ENCODE peak calls at places on chromosomes 13 and 19, in six cellular contexts. F, S, R, U, Q and Z are unnamed samples.

GRCh38 chr13:19644947-19645439 is 11.5 kb downstream of the MPHOSPH8 start:
- DNase-seq in U (no peak), R (peak; percentile 39), Q (no peak), S (no peak), F (no peak), Z (no peak)

GRCh38 chr13:45928196-45928595 is 76.6 kb upstream of the SIAH3 start:
- DNase-seq in U (no peak), S (no peak), R (no peak), F (no peak), Q (no peak), Z (no peak)

GRCh38 chr19:17049711-17050280 is 23.2 kb upstream of the CPAMD8 start:
- DNase-seq in S (peak; percentile 16), F (peak; percentile 47), U (no peak), R (no peak), Q (no peak), Z (no peak)

GRCh38 chr13:19838726-19839342 is 24.6 kb downstream of the ZMYM5 start:
- DNase-seq in U (no peak), F (no peak), R (no peak), Q (no peak), S (no peak), Z (no peak)

GRCh38 chr13:41780736-41781708 is 179.9 kb downstream of the VWA8 start:
- DNase-seq in F (no peak), S (peak; percentile 19), Q (no peak), U (no peak), R (no peak), Z (no peak)

GRCh38 chr13:30870049-30870884 is 35.8 kb upstream of the MEDAG start:
- DNase-seq in F (peak; percentile 67), R (peak; percentile 11), Q (peak; percentile 99), U (peak; percentile 70), S (peak; percentile 38), Z (peak; percentile 21)

GRCh38 chr19:4984448-4984990 is 15.6 kb downstream of the KDM4B start:
- DNase-seq in S (no peak), F (no peak), U (no peak), Q (no peak), R (no peak), Z (no peak)

GRCh38 chr19:41350735-41351338 is 2.9 kb downstream of the TGFB1 start:
- DNase-seq in F (no peak), R (no peak), U (no peak), Q (no peak), S (no peak), Z (no peak)

GRCh38 chr19:2900296-2901252 is at the start of gene ZNF57:
- DNase-seq in S (peak; percentile 98), U (peak; percentile 97), R (peak; percentile 100), F (peak; percentile 100), Q (peak; percentile 100), Z (peak; percentile 97)

GRCh38 chr19:19420570-19421301 is 15.3 kb downstream of the GATAD2A start:
- DNase-seq in S (no peak), R (no peak), U (no peak), F (no peak), Q (no peak), Z (no peak)

GRCh38 chr13:55199132-55199531 is 1941.6 kb upstream of the PRR20A start:
- DNase-seq in U (peak; percentile 16), S (peak; percentile 1), F (no peak), Q (no peak), R (peak; percentile 47), Z (no peak)

GRCh38 chr13:44281252-44282000 is 92.2 kb upstream of the SERP2 start:
- DNase-seq in Q (no peak), S (no peak), R (no peak), F (no peak), U (no peak), Z (peak; percentile 8)

GRCh38 chr19:30696514-30696913 is 324.3 kb downstream of the ZNF536 start:
- DNase-seq in U (peak; percentile 35), S (peak; percentile 78), R (peak; percentile 75), F (no peak), Q (peak; percentile 13), Z (no peak)

GRCh38 chr13:72896869-72897268 is 114.9 kb downstream of the PIBF1 start:
- DNase-seq in U (no peak), Q (no peak), R (no peak), F (no peak), S (no peak), Z (no peak)

GRCh38 chr13:48246097-48246496 is 13.1 kb downstream of the ITM2B start:
- DNase-seq in Q (no peak), F (no peak), S (no peak), U (no peak), R (no peak), Z (no peak)

GRCh38 chr13:44191504-44192171 is 182.0 kb upstream of the SERP2 start:
- DNase-seq in S (peak; percentile 71), Q (peak; percentile 74), F (peak; percentile 54), R (peak; percentile 83), U (peak; percentile 70), Z (peak; percentile 33)

GRCh38 chr19:10316229-10317044 is 622 bp upstream of the FDX2 start:
- DNase-seq in Q (no peak), S (no peak), U (no peak), F (peak; percentile 42), R (no peak), Z (no peak)

GRCh38 chr13:44780586-44781280 is 204.6 kb upstream of the TSC22D1 start:
- DNase-seq in U (no peak), R (no peak), F (no peak), Q (no peak), S (no peak), Z (no peak)

GRCh38 chr19:49590071-49590970 is 661 bp upstream of the PRR12 start:
- DNase-seq in S (peak; percentile 99), R (peak; percentile 99), U (peak; percentile 99), F (peak; percentile 99), Q (peak; percentile 96), Z (peak; percentile 99)
- TF ChIP-seq CTCF in S (no peak), R (no peak), U (no peak), F (no peak), Q (no peak), Z (no peak)

GRCh38 chr13:71643466-71643865 is 223.5 kb downstream of the DACH1 start:
- DNase-seq in S (no peak), F (no peak), Q (no peak), U (no peak), R (no peak), Z (no peak)
- TF ChIP-seq CTCF in S (no peak), F (no peak), Q (no peak), U (no peak), R (no peak), Z (no peak)

GRCh38 chr19:46365561-46365960 is 18.7 kb downstream of the PPP5C start:
- DNase-seq in Q (no peak), F (no peak), U (no peak), R (peak; percentile 41), S (no peak), Z (no peak)
- TF ChIP-seq CTCF in Q (no peak), F (no peak), U (no peak), R (no peak), S (no peak), Z (no peak)

GRCh38 chr19:51807925-51808324 is 13.0 kb downstream of the FPR3 start:
- DNase-seq in R (no peak), F (no peak), Q (no peak), U (no peak), S (no peak), Z (no peak)

GRCh38 chr19:51809787-51810186 is 14.8 kb downstream of the FPR3 start:
- DNase-seq in Q (no peak), U (no peak), F (no peak), R (no peak), S (no peak), Z (peak; percentile 7)

GRCh38 chr19:51808333-51808986 is 13.5 kb downstream of the FPR3 start:
- DNase-seq in R (no peak), U (no peak), Q (no peak), S (peak; percentile 25), F (no peak), Z (no peak)

GRCh38 chr19:51811344-51811743 is 16.4 kb downstream of the FPR3 start:
- DNase-seq in R (no peak), Q (peak; percentile 78), U (peak; percentile 60), F (no peak), S (no peak), Z (no peak)

DNA sequence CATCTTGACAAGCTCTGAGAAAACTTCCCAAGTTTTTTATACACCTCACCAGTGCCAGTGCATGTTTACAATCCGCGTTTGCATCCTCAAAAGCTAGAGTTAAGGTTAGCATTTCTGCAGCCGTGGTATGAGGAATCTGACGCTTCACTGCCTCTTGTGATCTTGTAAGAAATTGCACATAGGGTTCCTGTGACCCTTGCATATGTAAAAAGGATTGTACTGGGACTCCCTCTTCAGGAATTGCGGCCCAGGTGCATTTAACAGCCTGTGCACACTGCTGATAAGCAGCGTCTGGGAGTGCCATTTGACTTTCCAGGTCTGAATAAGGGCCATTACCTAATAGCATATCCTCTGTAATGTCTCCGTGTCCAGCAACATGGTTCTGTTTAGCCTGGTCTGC is 15.3 kb downstream of the FPR3 start:
- DNase-seq in F (no peak), Q (no peak), R (no peak), S (peak; percentile 26), U (peak; percentile 37), Z (peak; percentile 7)
- TF ChIP-seq CTCF in F (no peak), Q (no peak), R (no peak), S (no peak), U (no peak), Z (no peak)

GRCh38 chr19:1384478-1385110 is 887 bp downstream of the NDUFS7 start:
- DNase-seq in F (no peak), U (no peak), R (no peak), Q (no peak), S (no peak), Z (no peak)

GRCh38 chr19:1383311-1384084 is at the start of gene NDUFS7:
- DNase-seq in S (peak; percentile 93), Q (peak; percentile 93), R (peak; percentile 95), U (peak; percentile 87), F (peak; percentile 90), Z (peak; percentile 88)

GRCh38 chr19:1384085-1384462 is 367 bp downstream of the NDUFS7 start:
- DNase-seq in S (no peak), R (no peak), U (no peak), F (no peak), Q (no peak), Z (no peak)

GRCh38 chr19:1382250-1382649 is 1.5 kb upstream of the NDUFS7 start:
- DNase-seq in Q (no peak), F (no peak), S (no peak), R (no peak), U (no peak), Z (no peak)

GRCh38 chr19:1383014-1383310 is 745 bp upstream of the NDUFS7 start:
- DNase-seq in Q (no peak), U (peak; percentile 84), S (no peak), F (no peak), R (no peak), Z (no peak)
- TF ChIP-seq CTCF in Q (no peak), U (no peak), S (no peak), F (no peak), R (no peak), Z (no peak)

GRCh38 chr19:1107655-1108261 is 4.0 kb downstream of the GPX4 start:
- DNase-seq in S (no peak), U (no peak), F (no peak), R (no peak), Q (no peak), Z (no peak)

GRCh38 chr19:1105217-1105872 is 1.6 kb downstream of the GPX4 start:
- DNase-seq in R (no peak), S (no peak), U (no peak), F (peak; percentile 54), Q (no peak), Z (no peak)

GRCh38 chr19:1108291-1109031 is 4.7 kb downstream of the GPX4 start:
- DNase-seq in Q (no peak), S (no peak), U (no peak), F (no peak), R (no peak), Z (no peak)

GRCh38 chr19:1105873-1106840 is 2.4 kb downstream of the GPX4 start:
- DNase-seq in Q (no peak), S (no peak), U (no peak), R (no peak), F (peak; percentile 30), Z (no peak)

GRCh38 chr19:1106841-1107654 is 3.3 kb downstream of the GPX4 start:
- DNase-seq in U (peak; percentile 37), R (no peak), F (peak; percentile 26), S (peak; percentile 86), Q (no peak), Z (peak; percentile 54)
- TF ChIP-seq CTCF in U (no peak), R (no peak), F (no peak), S (no peak), Q (no peak), Z (no peak)